ENCODE peak calls at places on chromosome X, in ten cellular contexts. N is activated naive CD4-positive, alpha-beta T cell; J is body of pancreas; B is GM23248; R is stimulated activated CD8-positive, alpha-beta memory T cell treated with anti-CD3 and anti-CD28 coated beads, Interleukin-15, amount 100 ng/mL, for 24 hours; K is fibroblast of pulmonary artery; W is T-helper 2 cell; A is Karpas-422; O is GM03348; L is HTR-8/SVneo. P is an unnamed sample.
A peak's percentile ranks its signal among the peaks of the same experiment; 100 is the strongest.

GRCh38 chrX:38275615-38276014 is 51.7 kb downstream of the RPGR start:
- DNase-seq in J (no peak), K (peak; percentile 88), R (no peak), A (no peak), N (no peak), O (peak; percentile 50), L (peak; percentile 10), B (peak; percentile 90), W (no peak), P (no peak)

GRCh38 chrX:151912780-151913179 is at the start of gene MAGEA4:
- DNase-seq in R (no peak), L (no peak), K (no peak), W (no peak), B (no peak), O (no peak), A (no peak), J (no peak), N (no peak), P (no peak)

GRCh38 chrX:153593811-153594500 is 5.0 kb downstream of the CCNQ start:
- DNase-seq in O (no peak), L (no peak), N (no peak), A (no peak), B (no peak), W (no peak), R (no peak), J (no peak), K (no peak), P (no peak)

GRCh38 chrX:16528620-16529019 is 121.3 kb upstream of the S100G start:
- DNase-seq in J (no peak), A (no peak), B (no peak), K (no peak), L (no peak), O (no peak), N (no peak), R (no peak), W (peak; percentile 42), P (no peak)

GRCh38 chrX:80578518-80579105 is 158.4 kb downstream of the TENT5D start:
- DNase-seq in W (no peak), B (peak; percentile 27), N (no peak), R (no peak), L (no peak), J (no peak), O (peak; percentile 35), A (peak; percentile 67), K (peak; percentile 37), P (no peak)

GRCh38 chrX:476724-477075 is 90.0 kb upstream of the PPP2R3B start:
- DNase-seq in L (no peak), W (no peak), O (no peak), N (no peak), K (no peak), J (no peak), B (no peak), R (no peak), A (no peak), P (no peak)

GRCh38 chrX:94831364-94831763 is 1157.4 kb downstream of the FAM133A start:
- DNase-seq in L (no peak), B (peak; percentile 18), J (no peak), A (peak; percentile 61), W (no peak), K (peak; percentile 11), R (no peak), N (no peak), O (peak; percentile 1), P (no peak)

GRCh38 chrX:154097003-154097596 is 417 bp downstream of the MECP2 start:
- DNase-seq in L (peak; percentile 72), W (peak; percentile 69), R (peak; percentile 36), J (peak; percentile 55), K (peak; percentile 63), A (peak; percentile 85), O (peak; percentile 94), N (peak; percentile 7), B (peak; percentile 72), P (peak; percentile 80)

GRCh38 chrX:107747596-107748161 is 27.9 kb downstream of the TSC22D3 start:
- DNase-seq in R (no peak), A (no peak), N (no peak), L (peak; percentile 14), B (peak; percentile 68), O (peak; percentile 71), W (no peak), J (no peak), K (peak; percentile 60), P (no peak)

GRCh38 chrX:115018040-115018647 is 728 bp upstream of the IL13RA2 start:
- DNase-seq in L (no peak), N (no peak), B (peak; percentile 33), W (no peak), J (no peak), O (no peak), R (no peak), A (peak; percentile 71), K (peak; percentile 29), P (no peak)

GRCh38 chrX:102976793-102977495 is 39.9 kb downstream of the RAB40AL start:
- DNase-seq in W (no peak), J (no peak), O (peak; percentile 57), B (peak; percentile 88), A (no peak), R (no peak), K (peak; percentile 2), L (no peak), N (no peak), P (no peak)

GRCh38 chrX:54043696-54044125 is 562 bp downstream of the PHF8 start:
- DNase-seq in A (peak; percentile 63), O (peak; percentile 45), N (peak; percentile 5), J (peak; percentile 44), R (no peak), B (peak; percentile 62), W (no peak), L (peak; percentile 4), K (peak; percentile 14), P (no peak)

GRCh38 chrX:82087699-82088098 is 885.8 kb downstream of the SH3BGRL start:
- DNase-seq in N (no peak), A (no peak), K (no peak), O (no peak), L (no peak), J (peak; percentile 12), B (no peak), W (no peak), R (no peak), P (no peak)

P was measured in activated CD8-positive, alpha-beta memory T cell treated with anti-CD3 and anti-CD28 coated beads for 24 hours.